ENCODE peak calls at places on chromosomes 7 and 10, in six cellular contexts. One of them, this sample, is unnamed.

GRCh38 chr10:117413928-117414618 is 38.8 kb upstream of the PDZD8 start:
- DNase-seq in NCI-H2029: no peak
- DNase-seq in LHCN-M2: peak
- DNase-seq in posterior cingulate gyrus: no peak
- DNase-seq in psoas muscle: no peak
- DNase-seq in NCI-H345: no peak
- DNase-seq in this sample: peak

GRCh38 chr7:129013048-129013721 is 41.7 kb downstream of the TNPO3 start:
- DNase-seq in NCI-H2029: no peak
- DNase-seq in LHCN-M2: no peak
- DNase-seq in posterior cingulate gyrus: no peak
- DNase-seq in psoas muscle: no peak
- DNase-seq in NCI-H345: no peak
- DNase-seq in this sample: no peak

GRCh38 chr10:112985701-112986510 is 35.9 kb downstream of the TCF7L2 start:
- DNase-seq in NCI-H2029: no peak
- DNase-seq in LHCN-M2: peak
- DNase-seq in posterior cingulate gyrus: no peak
- DNase-seq in psoas muscle: no peak
- DNase-seq in NCI-H345: no peak
- DNase-seq in this sample: no peak

GRCh38 chr10:98349508-98349922 is 65.5 kb downstream of the PYROXD2 start:
- DNase-seq in NCI-H2029: no peak
- DNase-seq in LHCN-M2: peak
- DNase-seq in posterior cingulate gyrus: no peak
- DNase-seq in psoas muscle: peak
- DNase-seq in NCI-H345: no peak
- DNase-seq in this sample: no peak

GRCh38 chr10:60428387-60428737 is 38.7 kb upstream of the ANK3 start:
- DNase-seq in NCI-H2029: no peak
- DNase-seq in LHCN-M2: no peak
- DNase-seq in posterior cingulate gyrus: no peak
- DNase-seq in psoas muscle: no peak
- DNase-seq in NCI-H345: no peak
- DNase-seq in this sample: no peak

GRCh38 chr7:105480931-105481330 is 41.1 kb downstream of the PUS7 start:
- DNase-seq in NCI-H2029: no peak
- DNase-seq in LHCN-M2: peak
- DNase-seq in posterior cingulate gyrus: no peak
- DNase-seq in psoas muscle: no peak
- DNase-seq in NCI-H345: no peak
- DNase-seq in this sample: no peak

GRCh38 chr10:114540191-114540590 is 117.9 kb downstream of the ABLIM1 start:
- DNase-seq in NCI-H2029: no peak
- DNase-seq in LHCN-M2: no peak
- DNase-seq in posterior cingulate gyrus: no peak
- DNase-seq in psoas muscle: no peak
- DNase-seq in NCI-H345: no peak
- DNase-seq in this sample: no peak

GRCh38 chr7:68706291-68706690 is 892.0 kb upstream of the AUTS2 start:
- DNase-seq in NCI-H2029: no peak
- DNase-seq in LHCN-M2: no peak
- DNase-seq in posterior cingulate gyrus: no peak
- DNase-seq in psoas muscle: no peak
- DNase-seq in NCI-H345: no peak
- DNase-seq in this sample: no peak

GRCh38 chr7:22397981-22398380 is 41.0 kb upstream of the RAPGEF5 start:
- DNase-seq in NCI-H2029: no peak
- DNase-seq in LHCN-M2: peak
- DNase-seq in posterior cingulate gyrus: no peak
- DNase-seq in psoas muscle: no peak
- DNase-seq in NCI-H345: no peak
- DNase-seq in this sample: no peak

GRCh38 chr10:43407148-43407575 is 1.8 kb downstream of the HNRNPF start:
- DNase-seq in NCI-H2029: no peak
- DNase-seq in LHCN-M2: peak
- DNase-seq in posterior cingulate gyrus: no peak
- DNase-seq in psoas muscle: peak
- DNase-seq in NCI-H345: peak
- DNase-seq in this sample: no peak

GRCh38 chr10:113047605-113047962 is 97.5 kb downstream of the TCF7L2 start:
- DNase-seq in NCI-H2029: no peak
- DNase-seq in LHCN-M2: no peak
- DNase-seq in posterior cingulate gyrus: no peak
- DNase-seq in psoas muscle: no peak
- DNase-seq in NCI-H345: no peak
- DNase-seq in this sample: peak

GRCh38 chr10:26468691-26469090 is 30.6 kb downstream of the APBB1IP start:
- DNase-seq in NCI-H2029: no peak
- DNase-seq in LHCN-M2: no peak
- DNase-seq in posterior cingulate gyrus: no peak
- DNase-seq in psoas muscle: no peak
- DNase-seq in NCI-H345: no peak
- DNase-seq in this sample: no peak

GRCh38 chr10:24718031-24718855 is 5.4 kb downstream of the ARHGAP21 start:
- DNase-seq in NCI-H2029: no peak
- DNase-seq in LHCN-M2: peak
- DNase-seq in posterior cingulate gyrus: no peak
- DNase-seq in psoas muscle: no peak
- DNase-seq in NCI-H345: no peak
- DNase-seq in this sample: peak

GRCh38 chr10:100562008-100562672 is 26.4 kb downstream of the HIF1AN start:
- DNase-seq in NCI-H2029: no peak
- DNase-seq in LHCN-M2: peak
- DNase-seq in posterior cingulate gyrus: peak
- DNase-seq in psoas muscle: peak
- DNase-seq in NCI-H345: no peak
- DNase-seq in this sample: peak

GRCh38 chr10:30742471-30742870 is 112.9 kb upstream of the LYZL2 start:
- DNase-seq in NCI-H2029: no peak
- DNase-seq in LHCN-M2: no peak
- DNase-seq in posterior cingulate gyrus: no peak
- DNase-seq in psoas muscle: no peak
- DNase-seq in NCI-H345: no peak
- DNase-seq in this sample: no peak

GRCh38 chr7:26193432-26194206 is 6.9 kb downstream of the HNRNPA2B1 start:
- DNase-seq in NCI-H2029: no peak
- DNase-seq in LHCN-M2: no peak
- DNase-seq in posterior cingulate gyrus: no peak
- DNase-seq in psoas muscle: no peak
- DNase-seq in NCI-H345: no peak
- DNase-seq in this sample: no peak

GRCh38 chr7:66952343-66953043 is 31.5 kb downstream of the TMEM248 start:
- DNase-seq in NCI-H2029: no peak
- DNase-seq in LHCN-M2: peak
- DNase-seq in posterior cingulate gyrus: peak
- DNase-seq in psoas muscle: no peak
- DNase-seq in NCI-H345: no peak
- DNase-seq in this sample: peak

This sample was measured in bronchial epithelial cell.